ENCODE peak calls at places on chromosomes 11 and 22, in six cellular contexts. W is EH, Y is A549, G is type B pancreatic cell, P is endothelial cell, O is hippocampal formation. J is an unnamed sample.

GRCh38 chr11:17413414-17414316 is 25.2 kb upstream of the KCNJ11 start:
- DNase-seq in Y (no peak), P (no peak), W (no peak), G (no peak), O (no peak), J (no peak)

GRCh38 chr11:104343578-104343977 is 179.6 kb upstream of the PDGFD start:
- DNase-seq in O (no peak), W (no peak), G (no peak), P (no peak), Y (peak; percentile 17), J (peak; percentile 47)

GRCh38 chr11:47278058-47278457 is 8.1 kb downstream of the MADD start:
- DNase-seq in Y (no peak), P (no peak), G (no peak), W (no peak), O (no peak), J (no peak)

GRCh38 chr22:21698430-21699329 is 32.9 kb downstream of the PPIL2 start:
- DNase-seq in Y (no peak), G (no peak), P (no peak), O (no peak), W (peak; percentile 90), J (no peak)

GRCh38 chr22:45239378-45240136 is 1.1 kb downstream of the KIAA0930 start:
- DNase-seq in P (no peak), O (no peak), G (no peak), W (no peak), Y (no peak), J (no peak)

GRCh38 chr11:123197711-123198110 is 2.7 kb upstream of the CLMP start:
- DNase-seq in P (no peak), O (no peak), G (no peak), Y (no peak), W (peak; percentile 85), J (no peak)

GRCh38 chr11:92424281-92424680 is 199.7 kb downstream of the FAT3 start:
- DNase-seq in G (no peak), W (peak; percentile 61), Y (no peak), P (no peak), O (no peak), J (no peak)

GRCh38 chr11:128733440-128734115 is 39.7 kb downstream of the FLI1 start:
- DNase-seq in Y (no peak), O (no peak), W (peak; percentile 53), G (no peak), P (no peak), J (no peak)

GRCh38 chr11:2517016-2517385 is 72.2 kb downstream of the KCNQ1 start:
- DNase-seq in Y (no peak), O (no peak), P (peak; percentile 2), G (no peak), W (no peak), J (no peak)

GRCh38 chr11:80899381-80899780 is 1458.6 kb upstream of the TENM4 start:
- DNase-seq in O (no peak), Y (no peak), P (no peak), W (no peak), G (no peak), J (no peak)

J was measured in HT-29.